ENCODE peak calls at places on chromosomes 3 and 15, in five cellular contexts. N, J, G, T and X are unnamed samples. For H3K79me2, the result is how much of the 10 kb centered on the place peaks cover.

GRCh38 chr3:51024765-51025681 is 350.3 kb downstream of the DOCK3 start:
- DNase-seq in N (no peak), G (no peak), J (peak), T (no peak), X (peak)

GRCh38 chr15:43748376-43748775 is 2.1 kb downstream of the PDIA3 start:
- DNase-seq in J (no peak), T (no peak), G (peak), N (peak), X (peak)

GRCh38 chr15:49901867-49902775 is 216.9 kb downstream of the ATP8B4 start:
- DNase-seq in J (no peak), N (peak), G (peak), T (no peak), X (no peak)

GRCh38 chr3:192940129-192940528 is 22.5 kb upstream of the MB21D2 start:
- DNase-seq in N (no peak), T (no peak), J (no peak), G (peak), X (no peak)

GRCh38 chr3:171801738-171802600 is 8.3 kb downstream of the PLD1 start:
- DNase-seq in G (peak), T (no peak), N (peak), J (no peak), X (no peak)

GRCh38 chr3:136545664-136546266 is 206.4 kb downstream of the STAG1 start:
- DNase-seq in J (peak), N (no peak), G (peak), T (no peak), X (no peak)

GRCh38 chr15:97504031-97504430 is 456.5 kb upstream of the ARRDC4 start:
- DNase-seq in G (peak), T (no peak), N (peak), J (peak), X (no peak)

GRCh38 chr3:151439652-151440125 is 21.2 kb downstream of the IGSF10 start:
- DNase-seq in G (peak), T (peak), J (peak), N (peak), X (peak)

GRCh38 chr3:112656045-112656444 is 15.1 kb upstream of the CCDC80 start:
- DNase-seq in N (no peak), J (no peak), G (peak), T (no peak), X (no peak)

GRCh38 chr3:83048556-83048955 is 1287.1 kb upstream of the GBE1 start:
- DNase-seq in J (no peak), N (no peak), G (peak), T (no peak), X (no peak)

GRCh38 chr3:15181511-15181910 is 24.5 kb upstream of the CAPN7 start:
- DNase-seq in T (no peak), G (no peak), N (no peak), J (no peak), X (no peak)

GRCh38 chr3:157429703-157430102 is 6.9 kb upstream of the PTX3 start:
- DNase-seq in T (no peak), N (no peak), J (no peak), G (peak), X (no peak)

GRCh38 chr3:123861081-123861836 is 22.9 kb downstream of the MYLK start:
- DNase-seq in T (no peak), J (no peak), N (no peak), G (no peak), X (no peak)

GRCh38 chr3:24222165-24222805 is 272.4 kb downstream of the THRB start:
- DNase-seq in N (peak), G (peak), J (no peak), T (no peak), X (no peak)

GRCh38 chr15:40092416-40093223 is 16.1 kb downstream of the BMF start:
- DNase-seq in N (peak), J (peak), T (peak), G (no peak), X (no peak)

GRCh38 chr15:36883705-36884355 is 216.5 kb downstream of the MEIS2 start:
- DNase-seq in N (peak), G (peak), T (peak), J (peak), X (peak)

GRCh38 chr15:62469874-62470688 is 305.0 kb upstream of the C2CD4B start:
- DNase-seq in T (no peak), J (no peak), N (peak), G (peak), X (peak)

GRCh38 chr3:197555281-197556261 is at the start of gene BDH1:
- DNase-seq in T (peak), G (peak), N (no peak), J (peak), X (peak)

GRCh38 chr3:114408763-114409162 is 114.9 kb downstream of the TIGIT start:
- DNase-seq in J (no peak), N (peak), T (peak), G (no peak), X (peak)

GRCh38 chr3:136249593-136250225 is 431 bp upstream of the PCCB start:
- DNase-seq in T (no peak), N (no peak), J (no peak), G (no peak), X (no peak)

GRCh38 chr3:16370872-16371740 is 106.1 kb downstream of the OXNAD1 start:
- DNase-seq in J (peak), N (peak), T (no peak), G (no peak), X (peak)

GRCh38 chr3:135325096-135325495 is 530.0 kb downstream of the EPHB1 start:
- DNase-seq in G (no peak), N (no peak), T (no peak), J (no peak), X (no peak)

GRCh38 chr3:156687023-156687422 is 12.6 kb downstream of the TIPARP start:
- DNase-seq in G (no peak), T (no peak), J (no peak), N (no peak), X (no peak)

GRCh38 chr3:155497930-155498647 is 204.6 kb upstream of the STRIT1 start:
- DNase-seq in T (no peak), N (peak), J (no peak), G (peak), X (no peak)

GRCh38 chr3:128548426-128549282 is 55.7 kb upstream of the GATA2 start:
- DNase-seq in G (no peak), T (no peak), J (no peak), N (peak), X (no peak)

GRCh38 chr3:154616298-154616697 is 186.3 kb upstream of the GPR149 start:
- DNase-seq in G (no peak), N (no peak), J (no peak), T (no peak), X (peak)

GRCh38 chr15:66851226-66852063 is 149.4 kb downstream of the SMAD6 start:
- DNase-seq in G (peak), T (peak), N (peak), J (peak), X (peak)

DNA sequence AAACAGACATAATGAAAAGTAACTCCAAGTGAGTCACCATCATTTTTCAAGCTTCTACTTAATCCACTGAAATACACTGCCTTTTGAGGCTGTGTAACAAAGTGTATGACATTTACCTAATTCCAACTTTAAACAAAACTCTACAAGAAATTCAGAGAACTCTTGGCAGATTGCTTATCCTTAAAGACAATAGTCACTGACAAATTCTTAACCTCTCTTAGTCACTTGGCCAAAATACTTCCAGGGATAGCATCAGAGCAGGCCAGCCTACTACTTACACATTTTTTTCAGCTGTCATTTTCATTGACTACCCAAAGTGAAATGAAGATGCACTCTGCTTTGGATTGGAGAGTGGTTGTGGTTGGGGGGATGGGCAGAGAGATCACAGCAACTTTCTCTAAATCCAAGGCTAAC is 3.6 kb downstream of the WWTR1 start:
- DNase-seq in N (peak), J (no peak), G (peak), T (no peak), X (no peak)
- H3K79me2 ChIP-seq in N (half or more), J (half or more), G (half or more), T (under half), X (half or more)

GRCh38 chr3:195542691-195543641 is at the start of gene PPP1R2:
- DNase-seq in N (peak), T (peak), J (peak), G (peak), X (peak)
- H2AFZ ChIP-seq in N (peak), T (peak), J (peak), G (peak), X (peak)

DNA sequence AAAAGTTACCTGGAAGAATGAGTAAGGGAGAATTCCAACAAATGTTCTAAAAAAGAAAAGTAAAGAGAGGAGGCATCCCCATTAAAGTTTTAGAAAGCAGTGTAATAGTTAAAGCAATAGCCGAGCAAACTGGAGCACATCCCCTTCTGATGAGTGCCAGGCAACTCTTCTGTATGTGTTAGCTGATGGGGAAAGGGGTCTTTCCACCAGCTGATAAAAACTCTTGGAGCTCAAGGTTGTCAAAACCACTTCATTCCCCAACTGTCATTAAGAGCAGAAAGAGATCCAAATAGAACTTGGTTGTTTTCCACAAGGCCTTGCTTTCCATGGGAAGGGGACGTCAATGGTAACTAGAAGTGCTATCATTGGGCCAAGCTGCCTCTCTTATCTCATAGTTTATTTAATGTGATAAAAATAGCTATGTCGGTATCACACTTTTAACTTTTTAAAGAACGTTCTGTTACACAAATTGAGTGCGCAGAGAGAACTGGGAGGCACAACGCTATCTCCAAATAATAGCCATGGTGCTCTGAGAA is 116.9 kb downstream of the POLR2M start:
- DNase-seq in G (no peak), T (no peak), J (no peak), N (no peak), X (no peak)
- H3K79me2 ChIP-seq in G (under half), T (under half), J (under half), N (under half), X (under half)

GRCh38 chr3:158659454-158660237 is 12.8 kb downstream of the LXN start:
- DNase-seq in G (peak), J (peak), N (peak), T (peak), X (peak)
- H2AFZ ChIP-seq in G (no peak), J (no peak), N (no peak), T (no peak), X (no peak)

GRCh38 chr3:72428803-72429202 is 419.4 kb downstream of the SHQ1 start:
- DNase-seq in N (no peak), T (no peak), G (no peak), J (no peak), X (no peak)

GRCh38 chr3:72427575-72427974 is 420.7 kb downstream of the SHQ1 start:
- DNase-seq in T (no peak), N (no peak), J (no peak), G (no peak), X (no peak)

GRCh38 chr3:72432271-72432670 is 416.0 kb downstream of the SHQ1 start:
- DNase-seq in T (no peak), N (no peak), J (no peak), G (no peak), X (no peak)

GRCh38 chr3:72426618-72427397 is 421.4 kb downstream of the SHQ1 start:
- DNase-seq in T (no peak), N (no peak), G (no peak), J (no peak), X (no peak)

GRCh38 chr3:72429589-72430362 is 418.5 kb downstream of the SHQ1 start:
- DNase-seq in G (no peak), J (no peak), N (no peak), T (no peak), X (no peak)
- H3K79me2 ChIP-seq in G (half or more), J (half or more), N (under half), T (half or more), X (half or more)